ENCODE peak calls at places on chromosomes 12 and 14, in four cellular contexts. X is IMR-90, F is left ventricle myocardium inferior, D is transverse colon. A is an unnamed sample.

GRCh38 chr12:46458500-46459106 is 86.0 kb upstream of the SLC38A2 start:
- DNase-seq in D (no peak), X (no peak), F (no peak), A (peak)

GRCh38 chr12:132077322-132078100 is 66.6 kb downstream of the DDX51 start:
- DNase-seq in X (no peak), D (no peak), F (no peak), A (no peak)

GRCh38 chr12:2070440-2071045 is 17.8 kb downstream of the CACNA1C start:
- DNase-seq in X (no peak), D (no peak), F (no peak), A (no peak)

GRCh38 chr12:27814851-27815591 is 35.0 kb upstream of the MANSC4 start:
- DNase-seq in X (peak), D (no peak), F (no peak), A (no peak)

GRCh38 chr14:74593241-74593985 is 18.6 kb downstream of the LTBP2 start:
- DNase-seq in X (no peak), F (no peak), D (no peak), A (no peak)

GRCh38 chr14:77598366-77599050 is 17.9 kb downstream of the SPTLC2 start:
- DNase-seq in F (no peak), D (peak), X (no peak), A (no peak)

GRCh38 chr12:26831959-26832816 is 806 bp downstream of the ITPR2 start:
- DNase-seq in X (peak), F (peak), D (peak), A (peak)

GRCh38 chr12:125794401-125794800 is 729.2 kb downstream of the AACS start:
- DNase-seq in F (no peak), D (no peak), X (no peak), A (no peak)

GRCh38 chr12:119666900-119667576 is 895 bp upstream of the PRKAB1 start:
- DNase-seq in D (no peak), X (no peak), F (no peak), A (no peak)

GRCh38 chr12:71969330-71969729 is 30.7 kb downstream of the TPH2 start:
- DNase-seq in F (no peak), X (no peak), D (no peak), A (no peak)

GRCh38 chr14:55730602-55731001 is 150.6 kb downstream of the KTN1 start:
- DNase-seq in D (no peak), X (peak), F (no peak), A (no peak)

GRCh38 chr14:55807059-55807499 is 227.1 kb downstream of the KTN1 start:
- DNase-seq in F (peak), X (peak), D (peak), A (peak)

GRCh38 chr12:82593901-82594396 is 92.8 kb upstream of the TMTC2 start:
- DNase-seq in X (no peak), F (no peak), D (no peak), A (no peak)

GRCh38 chr12:13670249-13670648 is 311.2 kb downstream of the GRIN2B start:
- DNase-seq in D (no peak), F (no peak), X (no peak), A (no peak)

GRCh38 chr12:57521475-57522018 is 1.1 kb upstream of the MBD6 start:
- DNase-seq in D (peak), F (peak), X (peak), A (no peak)

GRCh38 chr12:3168775-3169221 is 91.6 kb downstream of the TSPAN9 start:
- DNase-seq in F (no peak), D (no peak), X (peak), A (no peak)

GRCh38 chr12:25421651-25422150 is 131.4 kb downstream of the LMNTD1 start:
- DNase-seq in F (no peak), D (no peak), X (peak), A (no peak)

GRCh38 chr12:76813972-76814371 is 50.1 kb downstream of the ZDHHC17 start:
- DNase-seq in D (no peak), F (no peak), X (no peak), A (no peak)

GRCh38 chr14:22656226-22656625 is 12.1 kb upstream of the OR6J1 start:
- DNase-seq in D (no peak), F (no peak), X (no peak), A (no peak)

GRCh38 chr12:110340706-110341105 is 59.7 kb downstream of the ATP2A2 start:
- DNase-seq in F (no peak), X (no peak), D (no peak), A (no peak)

GRCh38 chr12:32083489-32083888 is 23.2 kb upstream of the BICD1 start:
- DNase-seq in X (peak), D (no peak), F (no peak), A (no peak)

GRCh38 chr12:26740991-26741390 is 92.0 kb downstream of the ITPR2 start:
- DNase-seq in F (no peak), D (no peak), X (no peak), A (no peak)

GRCh38 chr14:61178226-61179060 is 102.7 kb downstream of the TMEM30B start:
- DNase-seq in F (no peak), D (no peak), X (peak), A (peak)

DNA sequence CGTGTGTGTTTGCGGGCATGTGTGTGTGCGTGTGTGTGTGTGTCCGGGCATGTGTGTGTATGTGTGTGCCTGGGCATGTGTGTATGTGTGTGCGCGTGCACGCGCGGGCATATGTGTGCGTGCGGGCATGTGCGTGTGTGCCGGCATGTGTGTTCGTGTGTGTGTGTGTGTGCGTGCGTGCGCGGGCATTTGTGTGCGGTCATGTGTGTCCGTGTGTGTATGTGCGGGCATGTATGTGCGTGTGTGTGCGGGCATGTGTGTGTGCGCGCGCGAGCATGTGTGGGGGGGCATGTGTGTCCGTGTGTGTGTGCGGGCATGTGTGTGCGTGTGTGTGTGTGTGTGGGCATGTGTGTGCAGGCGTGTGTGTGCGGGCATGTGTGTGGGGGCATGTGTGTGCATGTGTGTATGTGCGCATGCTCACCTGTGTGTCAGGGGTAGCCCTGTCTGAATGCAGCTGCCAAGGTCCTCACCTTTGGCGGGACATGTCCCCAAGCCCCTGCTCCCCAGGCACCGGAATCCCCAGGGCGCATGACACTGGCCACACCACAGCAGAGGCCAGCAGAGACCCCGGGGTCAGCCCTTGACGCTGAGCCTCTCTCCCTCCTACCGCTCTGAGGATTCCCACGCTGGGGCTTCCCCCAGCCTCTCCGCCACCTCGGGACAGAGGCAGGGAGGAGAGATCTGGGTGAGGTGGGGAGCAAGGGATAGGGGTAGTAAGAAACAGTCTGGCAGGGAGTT is 109.5 kb upstream of the NCOR2 start:
- DNase-seq in D (no peak), X (no peak), F (no peak), A (no peak)
- H3K4me3 ChIP-seq in D (no peak), X (no peak), F (no peak), A (no peak)

GRCh38 chr12:33439587-33440011 is at the start of gene SYT10:
- DNase-seq in X (no peak), F (no peak), D (no peak), A (no peak)
- H3K4me3 ChIP-seq in X (peak), F (peak), D (peak), A (no peak)

GRCh38 chr14:34554540-34555250 is 15.2 kb upstream of the EAPP start:
- DNase-seq in D (no peak), F (no peak), X (peak), A (no peak)
- H3K4me3 ChIP-seq in D (no peak), F (peak), X (no peak), A (peak)

DNA sequence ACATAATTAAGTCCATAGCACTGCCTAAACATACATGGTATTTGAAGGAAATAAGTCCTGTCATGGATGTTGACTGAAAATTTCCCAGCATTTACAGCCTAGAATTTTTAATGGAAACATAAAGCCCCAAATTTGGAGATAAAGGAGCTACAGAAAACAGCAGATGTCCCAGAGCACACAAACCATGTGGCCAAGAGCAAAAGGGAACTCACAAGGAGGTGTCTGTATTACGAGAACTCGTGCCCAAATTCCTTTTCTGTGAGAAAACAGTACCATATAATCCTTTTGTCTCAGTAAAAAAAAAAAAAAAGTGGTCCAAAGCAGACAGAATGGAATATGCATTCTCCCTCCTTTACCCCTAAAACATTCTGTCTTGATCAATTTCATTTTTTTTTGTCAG is 920.6 kb downstream of the NRXN3 start:
- DNase-seq in F (no peak), X (no peak), D (no peak), A (no peak)
- H3K4me3 ChIP-seq in F (no peak), X (no peak), D (no peak), A (no peak)

DNA sequence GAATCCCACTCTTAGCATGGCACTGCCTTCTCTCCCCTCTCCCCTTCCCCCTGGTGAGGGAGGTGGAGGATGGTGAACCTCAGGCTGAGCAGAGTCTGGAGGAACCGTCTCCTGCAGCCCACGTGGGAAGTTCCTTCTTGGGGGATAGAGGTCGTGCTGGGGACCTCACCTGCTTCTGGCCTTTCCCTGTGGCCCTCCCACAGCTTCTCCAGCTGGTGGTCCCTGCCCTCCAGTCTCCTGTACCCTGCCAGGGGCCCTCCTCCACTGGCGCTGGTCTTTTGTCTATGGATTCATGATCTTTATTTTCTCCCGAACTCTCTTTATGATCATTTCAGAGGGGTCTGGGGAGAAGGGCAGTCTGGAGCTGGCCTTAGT is 9.0 kb upstream of the MTA1 start:
- DNase-seq in F (no peak), X (no peak), D (no peak), A (no peak)
- H3K4me3 ChIP-seq in F (peak), X (peak), D (no peak), A (no peak)

GRCh38 chr12:58915634-58916033 is 4.7 kb downstream of the LRIG3 start:
- DNase-seq in X (peak), F (peak), D (peak), A (no peak)
- H3K4me3 ChIP-seq in X (peak), F (peak), D (no peak), A (no peak)

DNA sequence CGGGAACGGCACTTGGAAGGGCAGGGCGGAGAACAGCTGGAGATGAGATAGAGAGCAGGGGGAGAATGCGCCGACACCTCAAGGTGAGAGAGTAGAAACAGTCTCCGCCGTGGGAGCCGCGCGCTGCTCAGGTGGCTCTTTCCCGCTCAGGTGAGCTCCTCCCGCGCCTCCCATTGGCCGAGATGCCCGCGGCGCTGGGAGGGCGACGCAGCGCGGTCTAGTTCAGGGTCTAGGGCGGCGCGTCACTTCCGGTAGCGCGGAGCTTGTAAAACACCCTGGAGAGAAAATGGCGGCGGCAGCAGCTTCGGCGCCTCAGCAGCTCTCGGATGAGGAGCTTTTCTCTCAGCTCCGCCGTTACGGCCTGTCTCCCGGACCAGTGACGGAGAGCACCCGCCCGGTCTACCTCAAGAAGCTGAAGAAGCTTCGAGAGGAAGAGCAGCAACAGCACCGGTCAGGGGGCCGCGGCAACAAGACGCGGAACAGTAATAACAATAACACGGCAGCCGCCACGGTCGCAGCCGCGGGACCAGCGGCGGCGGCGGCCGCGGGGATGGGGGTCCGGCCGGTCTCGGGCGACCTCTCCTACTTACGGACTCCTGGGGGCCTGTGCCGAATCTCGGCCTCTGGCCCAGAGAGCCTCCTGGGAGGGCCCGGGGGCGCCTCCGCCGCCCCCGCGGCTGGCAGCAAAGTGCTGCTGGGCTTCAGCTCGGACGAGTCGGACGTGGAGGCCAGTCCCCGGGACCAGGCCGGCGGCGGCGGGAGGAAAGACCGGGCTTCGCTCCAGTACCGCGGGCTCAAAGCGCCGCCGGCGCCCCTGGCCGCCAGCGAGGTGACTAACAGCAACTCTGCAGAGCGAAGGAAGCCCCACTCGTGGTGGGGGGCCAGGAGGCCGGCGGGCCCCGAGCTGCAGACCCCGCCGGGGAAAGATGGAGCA is at the start of gene LEMD3:
- DNase-seq in X (peak), D (peak), F (peak), A (peak)
- H3K4me3 ChIP-seq in X (peak), D (peak), F (peak), A (peak)

A was measured in Jurkat, Clone E6-1.